ENCODE peak calls at places on chromosomes 7 and 10, in ten cellular contexts. One of them, this sample, is unnamed.
A peak's percentile ranks its signal among the peaks of the same experiment; 100 is the strongest.

GRCh38 chr7:149181136-149181790 is 14.1 kb upstream of the ZNF282 start:
- DNase-seq in upper lobe of right lung: no peak
- DNase-seq in heart right ventricle: no peak
- DNase-seq in heart left ventricle: no peak
- DNase-seq in Karpas-422: no peak
- DNase-seq in lung: no peak
- DNase-seq in IMR-90: no peak
- DNase-seq in body of pancreas: no peak
- DNase-seq in colonic mucosa: no peak
- DNase-seq in right lobe of liver: no peak
- DNase-seq in this sample: no peak

GRCh38 chr10:120997313-120998102 is 146.3 kb downstream of the WDR11 start:
- DNase-seq in upper lobe of right lung: no peak
- DNase-seq in heart right ventricle: no peak
- DNase-seq in heart left ventricle: no peak
- DNase-seq in Karpas-422: no peak
- DNase-seq in lung: no peak
- DNase-seq in IMR-90: no peak
- DNase-seq in body of pancreas: no peak
- DNase-seq in colonic mucosa: no peak
- DNase-seq in right lobe of liver: no peak
- DNase-seq in this sample: no peak

GRCh38 chr7:35716038-35716803 is 21.3 kb upstream of the HERPUD2 start:
- DNase-seq in upper lobe of right lung: no peak
- DNase-seq in heart right ventricle: peak; percentile 32
- DNase-seq in heart left ventricle: peak; percentile 60
- DNase-seq in Karpas-422: no peak
- DNase-seq in lung: no peak
- DNase-seq in IMR-90: peak; percentile 54
- DNase-seq in body of pancreas: peak; percentile 47
- DNase-seq in colonic mucosa: no peak
- DNase-seq in right lobe of liver: no peak
- DNase-seq in this sample: no peak

GRCh38 chr7:127535546-127536425 is 49.6 kb downstream of the GCC1 start:
- DNase-seq in upper lobe of right lung: no peak
- DNase-seq in heart right ventricle: no peak
- DNase-seq in heart left ventricle: no peak
- DNase-seq in Karpas-422: no peak
- DNase-seq in lung: no peak
- DNase-seq in IMR-90: no peak
- DNase-seq in body of pancreas: no peak
- DNase-seq in colonic mucosa: no peak
- DNase-seq in right lobe of liver: no peak
- DNase-seq in this sample: no peak

GRCh38 chr7:128030999-128031681 is at the start of gene LRRC4:
- DNase-seq in upper lobe of right lung: peak; percentile 74
- DNase-seq in heart right ventricle: peak; percentile 26
- DNase-seq in heart left ventricle: peak; percentile 43
- DNase-seq in Karpas-422: peak; percentile 84
- DNase-seq in lung: no peak
- DNase-seq in IMR-90: peak; percentile 43
- DNase-seq in body of pancreas: no peak
- DNase-seq in colonic mucosa: peak; percentile 39
- DNase-seq in right lobe of liver: peak; percentile 45
- DNase-seq in this sample: peak; percentile 49

GRCh38 chr7:100563809-100564400 is 9.8 kb downstream of the SAP25 start:
- DNase-seq in upper lobe of right lung: peak; percentile 90
- DNase-seq in heart right ventricle: peak; percentile 82
- DNase-seq in heart left ventricle: peak; percentile 84
- DNase-seq in Karpas-422: peak; percentile 92
- DNase-seq in lung: peak; percentile 85
- DNase-seq in IMR-90: peak; percentile 63
- DNase-seq in body of pancreas: peak; percentile 82
- DNase-seq in colonic mucosa: peak; percentile 90
- DNase-seq in right lobe of liver: peak; percentile 79
- DNase-seq in this sample: peak; percentile 81

GRCh38 chr7:79398145-79398749 is 55.2 kb downstream of the MAGI2 start:
- DNase-seq in upper lobe of right lung: no peak
- DNase-seq in heart right ventricle: no peak
- DNase-seq in heart left ventricle: no peak
- DNase-seq in Karpas-422: no peak
- DNase-seq in lung: no peak
- DNase-seq in IMR-90: no peak
- DNase-seq in body of pancreas: no peak
- DNase-seq in colonic mucosa: no peak
- DNase-seq in right lobe of liver: no peak
- DNase-seq in this sample: no peak

GRCh38 chr10:107718868-107719267 is 554.4 kb upstream of the SORCS1 start:
- DNase-seq in upper lobe of right lung: no peak
- DNase-seq in heart right ventricle: no peak
- DNase-seq in heart left ventricle: no peak
- DNase-seq in Karpas-422: no peak
- DNase-seq in lung: no peak
- DNase-seq in IMR-90: no peak
- DNase-seq in body of pancreas: no peak
- DNase-seq in colonic mucosa: no peak
- DNase-seq in right lobe of liver: no peak
- DNase-seq in this sample: no peak

GRCh38 chr7:31027161-31027965 is 24.7 kb upstream of the ADCYAP1R1 start:
- DNase-seq in upper lobe of right lung: no peak
- DNase-seq in heart right ventricle: peak; percentile 44
- DNase-seq in heart left ventricle: peak; percentile 63
- DNase-seq in Karpas-422: no peak
- DNase-seq in lung: no peak
- DNase-seq in IMR-90: no peak
- DNase-seq in body of pancreas: no peak
- DNase-seq in colonic mucosa: peak; percentile 20
- DNase-seq in right lobe of liver: peak; percentile 29
- DNase-seq in this sample: peak; percentile 88

GRCh38 chr10:125151824-125152634 is 8.3 kb downstream of the CTBP2 start:
- DNase-seq in upper lobe of right lung: peak; percentile 82
- DNase-seq in heart right ventricle: no peak
- DNase-seq in heart left ventricle: peak; percentile 47
- DNase-seq in Karpas-422: no peak
- DNase-seq in lung: peak; percentile 46
- DNase-seq in IMR-90: no peak
- DNase-seq in body of pancreas: peak; percentile 66
- DNase-seq in colonic mucosa: peak; percentile 89
- DNase-seq in right lobe of liver: no peak
- DNase-seq in this sample: no peak

GRCh38 chr7:81956520-81956919 is 186.7 kb upstream of the HGF start:
- DNase-seq in upper lobe of right lung: no peak
- DNase-seq in heart right ventricle: peak; percentile 13
- DNase-seq in heart left ventricle: no peak
- DNase-seq in Karpas-422: peak; percentile 41
- DNase-seq in lung: no peak
- DNase-seq in IMR-90: peak; percentile 73
- DNase-seq in body of pancreas: no peak
- DNase-seq in colonic mucosa: no peak
- DNase-seq in right lobe of liver: no peak
- DNase-seq in this sample: peak; percentile 19

GRCh38 chr10:43221419-43222293 is 45.2 kb downstream of the RASGEF1A start:
- DNase-seq in upper lobe of right lung: peak; percentile 59
- DNase-seq in heart right ventricle: no peak
- DNase-seq in heart left ventricle: peak; percentile 21
- DNase-seq in Karpas-422: peak; percentile 51
- DNase-seq in lung: no peak
- DNase-seq in IMR-90: no peak
- DNase-seq in body of pancreas: peak; percentile 10
- DNase-seq in colonic mucosa: no peak
- DNase-seq in right lobe of liver: peak; percentile 22
- DNase-seq in this sample: peak; percentile 53

GRCh38 chr7:81370857-81371256 is 399.0 kb downstream of the HGF start:
- DNase-seq in upper lobe of right lung: no peak
- DNase-seq in heart right ventricle: no peak
- DNase-seq in heart left ventricle: no peak
- DNase-seq in Karpas-422: no peak
- DNase-seq in lung: no peak
- DNase-seq in IMR-90: peak; percentile 21
- DNase-seq in body of pancreas: no peak
- DNase-seq in colonic mucosa: no peak
- DNase-seq in right lobe of liver: no peak
- DNase-seq in this sample: no peak

GRCh38 chr10:7412482-7413251 is 1.8 kb upstream of the SFMBT2 start:
- DNase-seq in upper lobe of right lung: peak; percentile 81
- DNase-seq in heart right ventricle: peak; percentile 56
- DNase-seq in heart left ventricle: peak; percentile 60
- DNase-seq in Karpas-422: no peak
- DNase-seq in lung: no peak
- DNase-seq in IMR-90: no peak
- DNase-seq in body of pancreas: peak; percentile 35
- DNase-seq in colonic mucosa: peak; percentile 44
- DNase-seq in right lobe of liver: peak; percentile 58
- DNase-seq in this sample: no peak

GRCh38 chr7:151796091-151796870 is 80.6 kb downstream of the PRKAG2 start:
- DNase-seq in upper lobe of right lung: peak; percentile 65
- DNase-seq in heart right ventricle: no peak
- DNase-seq in heart left ventricle: no peak
- DNase-seq in Karpas-422: no peak
- DNase-seq in lung: no peak
- DNase-seq in IMR-90: peak; percentile 15
- DNase-seq in body of pancreas: no peak
- DNase-seq in colonic mucosa: peak; percentile 47
- DNase-seq in right lobe of liver: no peak
- DNase-seq in this sample: no peak

GRCh38 chr10:13139150-13139549 is 22.2 kb upstream of the MCM10 start:
- DNase-seq in upper lobe of right lung: no peak
- DNase-seq in heart right ventricle: no peak
- DNase-seq in heart left ventricle: no peak
- DNase-seq in Karpas-422: no peak
- DNase-seq in lung: no peak
- DNase-seq in IMR-90: no peak
- DNase-seq in body of pancreas: no peak
- DNase-seq in colonic mucosa: no peak
- DNase-seq in right lobe of liver: no peak
- DNase-seq in this sample: no peak

GRCh38 chr7:135342887-135343286 is 109.2 kb downstream of the STRA8 start:
- DNase-seq in upper lobe of right lung: no peak
- DNase-seq in heart right ventricle: peak; percentile 77
- DNase-seq in heart left ventricle: peak; percentile 85
- DNase-seq in Karpas-422: no peak
- DNase-seq in lung: no peak
- DNase-seq in IMR-90: peak; percentile 5
- DNase-seq in body of pancreas: no peak
- DNase-seq in colonic mucosa: no peak
- DNase-seq in right lobe of liver: no peak
- DNase-seq in this sample: no peak

GRCh38 chr7:137656227-137656849 is 190.4 kb downstream of the DGKI start:
- DNase-seq in upper lobe of right lung: peak; percentile 76
- DNase-seq in heart right ventricle: peak; percentile 79
- DNase-seq in heart left ventricle: peak; percentile 85
- DNase-seq in Karpas-422: peak; percentile 87
- DNase-seq in lung: peak; percentile 70
- DNase-seq in IMR-90: peak; percentile 79
- DNase-seq in body of pancreas: peak; percentile 77
- DNase-seq in colonic mucosa: peak; percentile 81
- DNase-seq in right lobe of liver: peak; percentile 78
- DNase-seq in this sample: peak; percentile 77

GRCh38 chr7:151566897-151567320 is 47.2 kb upstream of the RHEB start:
- DNase-seq in upper lobe of right lung: peak; percentile 69
- DNase-seq in heart right ventricle: no peak
- DNase-seq in heart left ventricle: no peak
- DNase-seq in Karpas-422: no peak
- DNase-seq in lung: no peak
- DNase-seq in IMR-90: peak; percentile 67
- DNase-seq in body of pancreas: no peak
- DNase-seq in colonic mucosa: no peak
- DNase-seq in right lobe of liver: no peak
- DNase-seq in this sample: peak; percentile 18

GRCh38 chr7:47991741-47992311 is 12.4 kb upstream of the HUS1 start:
- DNase-seq in upper lobe of right lung: peak; percentile 95
- DNase-seq in heart right ventricle: peak; percentile 88
- DNase-seq in heart left ventricle: peak; percentile 90
- DNase-seq in Karpas-422: peak; percentile 94
- DNase-seq in lung: peak; percentile 87
- DNase-seq in IMR-90: peak; percentile 51
- DNase-seq in body of pancreas: peak; percentile 79
- DNase-seq in colonic mucosa: peak; percentile 90
- DNase-seq in right lobe of liver: peak; percentile 92
- DNase-seq in this sample: peak; percentile 89
- H3K4me3 ChIP-seq in upper lobe of right lung: peak overlapping the region; percentile 57
- H3K4me3 ChIP-seq in heart right ventricle: peak overlapping the region; percentile 63
- H3K4me3 ChIP-seq in heart left ventricle: peak overlapping the region; percentile 61
- H3K4me3 ChIP-seq in Karpas-422: peak overlapping the region; percentile 70
- H3K4me3 ChIP-seq in lung: peak overlapping the region; percentile 34
- H3K4me3 ChIP-seq in IMR-90: peak overlapping the region; percentile 44
- H3K4me3 ChIP-seq in body of pancreas: peak overlapping the region; percentile 19
- H3K4me3 ChIP-seq in colonic mucosa: peak overlapping the region; percentile 47
- H3K4me3 ChIP-seq in right lobe of liver: peak overlapping the region; percentile 57
- H3K4me3 ChIP-seq in this sample: peak overlapping the region; percentile 41

GRCh38 chr7:43353902-43354301 is 229.0 kb upstream of the STK17A start:
- DNase-seq in upper lobe of right lung: no peak
- DNase-seq in heart right ventricle: no peak
- DNase-seq in heart left ventricle: no peak
- DNase-seq in Karpas-422: no peak
- DNase-seq in lung: no peak
- DNase-seq in IMR-90: no peak
- DNase-seq in body of pancreas: no peak
- DNase-seq in colonic mucosa: no peak
- DNase-seq in right lobe of liver: no peak
- DNase-seq in this sample: no peak
- H3K9me3 ChIP-seq in upper lobe of right lung: no peaks in the 10 kb centered on the region
- H3K9me3 ChIP-seq in heart right ventricle: no peaks in the 10 kb centered on the region
- H3K9me3 ChIP-seq in heart left ventricle: peaks cover 5% of the 10 kb centered on the region
- H3K9me3 ChIP-seq in Karpas-422: no peaks in the 10 kb centered on the region
- H3K9me3 ChIP-seq in lung: peaks cover 4% of the 10 kb centered on the region
- H3K9me3 ChIP-seq in IMR-90: no peaks in the 10 kb centered on the region
- H3K9me3 ChIP-seq in body of pancreas: no peaks in the 10 kb centered on the region
- H3K9me3 ChIP-seq in colonic mucosa: no peaks in the 10 kb centered on the region
- H3K9me3 ChIP-seq in right lobe of liver: no peaks in the 10 kb centered on the region
- H3K9me3 ChIP-seq in this sample: peaks cover 18% of the 10 kb centered on the region

GRCh38 chr7:7105800-7106582 is 76.4 kb upstream of the C1GALT1 start:
- DNase-seq in upper lobe of right lung: no peak
- DNase-seq in heart right ventricle: no peak
- DNase-seq in heart left ventricle: no peak
- DNase-seq in Karpas-422: no peak
- DNase-seq in lung: no peak
- DNase-seq in IMR-90: no peak
- DNase-seq in body of pancreas: no peak
- DNase-seq in colonic mucosa: no peak
- DNase-seq in right lobe of liver: no peak
- DNase-seq in this sample: no peak
- H3K4me3 ChIP-seq in upper lobe of right lung: no peak overlapping the region
- H3K4me3 ChIP-seq in heart right ventricle: no peak overlapping the region
- H3K4me3 ChIP-seq in heart left ventricle: no peak overlapping the region
- H3K4me3 ChIP-seq in Karpas-422: no peak overlapping the region
- H3K4me3 ChIP-seq in lung: no peak overlapping the region
- H3K4me3 ChIP-seq in IMR-90: no peak overlapping the region
- H3K4me3 ChIP-seq in body of pancreas: no peak overlapping the region
- H3K4me3 ChIP-seq in colonic mucosa: no peak overlapping the region
- H3K4me3 ChIP-seq in right lobe of liver: no peak overlapping the region
- H3K4me3 ChIP-seq in this sample: no peak overlapping the region

DNA sequence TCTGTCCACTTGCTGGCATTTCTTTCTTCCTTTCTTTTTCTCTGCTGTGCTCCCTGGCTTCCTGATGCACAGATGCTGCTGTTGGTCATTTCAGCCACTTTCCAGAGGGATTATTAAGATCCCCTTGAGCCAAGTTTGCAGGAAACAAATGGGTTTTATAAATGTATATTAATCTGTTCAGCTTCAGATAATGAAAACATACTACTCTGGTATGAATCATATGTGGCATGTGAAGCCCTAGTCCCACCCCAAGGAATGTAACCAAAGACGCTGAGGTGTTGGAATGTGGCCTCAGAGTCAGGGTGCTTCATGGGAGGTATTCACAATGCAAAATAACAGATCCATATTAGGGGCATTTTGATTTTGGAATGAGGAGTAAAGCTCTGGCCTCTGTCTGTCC is 638.3 kb upstream of the FZD8 start:
- DNase-seq in upper lobe of right lung: no peak
- DNase-seq in heart right ventricle: no peak
- DNase-seq in heart left ventricle: no peak
- DNase-seq in Karpas-422: no peak
- DNase-seq in lung: no peak
- DNase-seq in IMR-90: peak; percentile 54
- DNase-seq in body of pancreas: no peak
- DNase-seq in colonic mucosa: no peak
- DNase-seq in right lobe of liver: no peak
- DNase-seq in this sample: no peak
- H3K9me3 ChIP-seq in upper lobe of right lung: no peaks in the 10 kb centered on the region
- H3K9me3 ChIP-seq in heart right ventricle: no peaks in the 10 kb centered on the region
- H3K9me3 ChIP-seq in heart left ventricle: peaks cover 4% of the 10 kb centered on the region
- H3K9me3 ChIP-seq in Karpas-422: no peaks in the 10 kb centered on the region
- H3K9me3 ChIP-seq in lung: peaks cover 3% of the 10 kb centered on the region
- H3K9me3 ChIP-seq in IMR-90: no peaks in the 10 kb centered on the region
- H3K9me3 ChIP-seq in body of pancreas: no peaks in the 10 kb centered on the region
- H3K9me3 ChIP-seq in colonic mucosa: no peaks in the 10 kb centered on the region
- H3K9me3 ChIP-seq in right lobe of liver: no peaks in the 10 kb centered on the region
- H3K9me3 ChIP-seq in this sample: no peaks in the 10 kb centered on the region

This sample was measured in WERI-Rb-1.